ENCODE peak calls at places on chromosomes 12 and 14, in nine cellular contexts. Q is iPS-NIHi11; W is GM04504; M is NCI-H510A treated with DMSO at 0.1 percent for 48 hours; H is stimulated activated CD4-positive, alpha-beta T cell treated with anti-CD3 and anti-CD28 coated beads, Interleukin-2, amount 100 ng/mL, for 48 hours; D is left cardiac atrium; X is cardiac muscle cell; C is SHP77; K is AG04450. R is an unnamed sample.

GRCh38 chr12:8034802-8035201 is 2.3 kb downstream of the FOXJ2 start:
- DNase-seq in Q (no peak), W (no peak), M (no peak), H (no peak), D (no peak), X (no peak), C (no peak), K (no peak), R (no peak)

GRCh38 chr12:131983026-131983425 is 33.3 kb downstream of the EP400 start:
- DNase-seq in Q (no peak), W (no peak), M (no peak), H (no peak), D (no peak), X (no peak), C (no peak), K (no peak), R (no peak)

GRCh38 chr12:56151672-56152131 is 685 bp upstream of the MYL6B start:
- DNase-seq in Q (peak), W (no peak), M (peak), H (peak), D (no peak), X (no peak), C (peak), K (no peak), R (peak)

GRCh38 chr12:106696071-106696470 is 78.4 kb upstream of the RIC8B start:
- DNase-seq in Q (no peak), W (no peak), M (no peak), H (no peak), D (no peak), X (no peak), C (no peak), K (no peak), R (no peak)

GRCh38 chr12:130163461-130164215 is 1.4 kb downstream of the FZD10 start:
- DNase-seq in Q (no peak), W (no peak), M (no peak), H (no peak), D (no peak), X (no peak), C (no peak), K (no peak), R (no peak)

GRCh38 chr12:1474567-1475153 is 119.7 kb downstream of the FBXL14 start:
- DNase-seq in Q (peak), W (peak), M (no peak), H (no peak), D (no peak), X (peak), C (peak), K (peak), R (no peak)

GRCh38 chr14:91694643-91695042 is 37.2 kb downstream of the CATSPERB start:
- DNase-seq in Q (peak), W (no peak), M (no peak), H (no peak), D (no peak), X (no peak), C (no peak), K (no peak), R (no peak)

GRCh38 chr14:23413681-23414080 is 5.6 kb upstream of the MYH6 start:
- DNase-seq in Q (no peak), W (no peak), M (no peak), H (no peak), D (no peak), X (no peak), C (no peak), K (no peak), R (no peak)

GRCh38 chr12:67969134-67969782 is 20.0 kb upstream of the IFNG-AS1 start:
- DNase-seq in Q (no peak), W (no peak), M (no peak), H (no peak), D (no peak), X (peak), C (no peak), K (no peak), R (no peak)

GRCh38 chr14:93984070-93984469 is 7.7 kb upstream of the ASB2 start:
- DNase-seq in Q (peak), W (peak), M (no peak), H (no peak), D (no peak), X (no peak), C (no peak), K (peak), R (no peak)

GRCh38 chr12:124233041-124233836 is 61.7 kb upstream of the RFLNA start:
- DNase-seq in Q (no peak), W (peak), M (no peak), H (no peak), D (no peak), X (peak), C (no peak), K (peak), R (no peak)

GRCh38 chr14:76678244-76678643 is 83.0 kb upstream of the VASH1 start:
- DNase-seq in Q (no peak), W (no peak), M (no peak), H (no peak), D (no peak), X (no peak), C (no peak), K (no peak), R (no peak)

GRCh38 chr12:105289114-105289904 is 41.2 kb upstream of the C12orf75 start:
- DNase-seq in Q (no peak), W (no peak), M (no peak), H (no peak), D (no peak), X (no peak), C (no peak), K (no peak), R (no peak)

GRCh38 chr12:131035268-131035681 is 81.6 kb downstream of the ADGRD1 start:
- DNase-seq in Q (no peak), W (no peak), M (no peak), H (no peak), D (no peak), X (no peak), C (no peak), K (no peak), R (no peak)

GRCh38 chr14:57071639-57072038 is 197.1 kb downstream of the EXOC5 start:
- DNase-seq in Q (no peak), W (no peak), M (no peak), H (no peak), D (no peak), X (no peak), C (no peak), K (no peak), R (no peak)

GRCh38 chr14:50920482-50921225 is 23.6 kb downstream of the PYGL start:
- DNase-seq in Q (no peak), W (peak), M (no peak), H (no peak), D (no peak), X (peak), C (peak), K (peak), R (no peak)

GRCh38 chr12:104763163-104763805 is 194.8 kb downstream of the SLC41A2 start:
- DNase-seq in Q (no peak), W (no peak), M (no peak), H (no peak), D (no peak), X (peak), C (no peak), K (no peak), R (peak)

GRCh38 chr14:25178255-25178654 is 128.3 kb upstream of the STXBP6 start:
- DNase-seq in Q (no peak), W (no peak), M (no peak), H (no peak), D (no peak), X (no peak), C (no peak), K (no peak), R (no peak)

GRCh38 chr14:104977681-104978647 is at the start of gene AHNAK2:
- DNase-seq in Q (peak), W (no peak), M (peak), H (peak), D (peak), X (peak), C (peak), K (peak), R (no peak)

GRCh38 chr12:58341791-58342190 is 400.4 kb downstream of the ATP23 start:
- DNase-seq in Q (no peak), W (no peak), M (peak), H (no peak), D (no peak), X (peak), C (no peak), K (peak), R (no peak)

GRCh38 chr12:47088021-47088944 is 8.5 kb upstream of the AMIGO2 start:
- DNase-seq in Q (no peak), W (no peak), M (peak), H (no peak), D (no peak), X (peak), C (peak), K (no peak), R (no peak)

GRCh38 chr14:68510201-68510600 is 282.7 kb downstream of the ZFP36L1 start:
- DNase-seq in Q (no peak), W (peak), M (no peak), H (no peak), D (peak), X (peak), C (no peak), K (no peak), R (no peak)

GRCh38 chr14:103543721-103544626 is 15.0 kb downstream of the TRMT61A start:
- DNase-seq in Q (no peak), W (no peak), M (no peak), H (no peak), D (peak), X (peak), C (no peak), K (no peak), R (no peak)

GRCh38 chr12:52295663-52296062 is 4.3 kb upstream of the KRT81 start:
- DNase-seq in Q (no peak), W (no peak), M (no peak), H (no peak), D (no peak), X (no peak), C (no peak), K (no peak), R (no peak)

GRCh38 chr12:116495260-116495659 is 63.9 kb upstream of the MAP1LC3B2 start:
- DNase-seq in Q (no peak), W (peak), M (no peak), H (no peak), D (no peak), X (peak), C (no peak), K (no peak), R (no peak)

GRCh38 chr12:5012337-5012736 is 31.3 kb upstream of the KCNA5 start:
- DNase-seq in Q (no peak), W (no peak), M (no peak), H (no peak), D (no peak), X (no peak), C (no peak), K (no peak), R (no peak)

R was measured in stimulated activated effector memory CD8-positive, alpha-beta T cell treated with anti-CD3 and anti-CD28 coated beads, Interleukin-12 subunit alpha, Interleukin-12 subunit beta, amount 100 ng/mL, for 72 hours.